ENCODE peak calls at places on chromosomes 3 and 15, in five cellular contexts. One of them, this sample, is unnamed.

GRCh38 chr3:177041021-177041729 is 156.1 kb downstream of the TBL1XR1 start:
- DNase-seq in fibroblast of lung: peak; percentile 66
- DNase-seq in suprapubic skin: peak; percentile 82
- DNase-seq in CD8-positive, alpha-beta T cell: no peak
- DNase-seq in A549: no peak
- DNase-seq in this sample: no peak

GRCh38 chr3:84772841-84773240 is 185.9 kb upstream of the CADM2 start:
- DNase-seq in fibroblast of lung: no peak
- DNase-seq in suprapubic skin: no peak
- DNase-seq in A549: no peak
- DNase-seq in CD8-positive, alpha-beta T cell: no peak
- DNase-seq in this sample: no peak

GRCh38 chr3:33980252-33980651 is 181.8 kb downstream of the PDCD6IP start:
- DNase-seq in A549: peak; percentile 89
- DNase-seq in suprapubic skin: no peak
- DNase-seq in fibroblast of lung: peak; percentile 22
- DNase-seq in CD8-positive, alpha-beta T cell: no peak
- DNase-seq in this sample: no peak

GRCh38 chr3:51075221-51075775 is 309.8 kb upstream of the MANF start:
- DNase-seq in fibroblast of lung: no peak
- DNase-seq in A549: no peak
- DNase-seq in CD8-positive, alpha-beta T cell: no peak
- DNase-seq in suprapubic skin: no peak
- DNase-seq in this sample: no peak

GRCh38 chr3:171528102-171528501 is 67.9 kb upstream of the TNIK start:
- DNase-seq in suprapubic skin: no peak
- DNase-seq in CD8-positive, alpha-beta T cell: no peak
- DNase-seq in A549: no peak
- DNase-seq in fibroblast of lung: peak; percentile 66
- DNase-seq in this sample: no peak

GRCh38 chr15:99631256-99631655 is 65.5 kb downstream of the MEF2A start:
- DNase-seq in fibroblast of lung: no peak
- DNase-seq in CD8-positive, alpha-beta T cell: no peak
- DNase-seq in A549: no peak
- DNase-seq in suprapubic skin: no peak
- DNase-seq in this sample: no peak

GRCh38 chr15:85047271-85047948 is 65.8 kb downstream of the PDE8A start:
- DNase-seq in fibroblast of lung: peak; percentile 97
- DNase-seq in A549: peak; percentile 94
- DNase-seq in CD8-positive, alpha-beta T cell: no peak
- DNase-seq in suprapubic skin: no peak
- DNase-seq in this sample: no peak

GRCh38 chr3:186097663-186098451 is 11.0 kb downstream of the ETV5 start:
- DNase-seq in CD8-positive, alpha-beta T cell: no peak
- DNase-seq in A549: peak; percentile 75
- DNase-seq in suprapubic skin: peak; percentile 81
- DNase-seq in fibroblast of lung: peak; percentile 88
- DNase-seq in this sample: peak; percentile 80

GRCh38 chr3:168134931-168135330 is 39.2 kb upstream of the GOLIM4 start:
- DNase-seq in fibroblast of lung: no peak
- DNase-seq in A549: no peak
- DNase-seq in suprapubic skin: no peak
- DNase-seq in CD8-positive, alpha-beta T cell: no peak
- DNase-seq in this sample: no peak

GRCh38 chr3:28574036-28574435 is 225.4 kb upstream of the AZI2 start:
- DNase-seq in suprapubic skin: no peak
- DNase-seq in fibroblast of lung: no peak
- DNase-seq in A549: no peak
- DNase-seq in CD8-positive, alpha-beta T cell: no peak
- DNase-seq in this sample: no peak

GRCh38 chr15:63372018-63372705 is 9.5 kb downstream of the CA12 start:
- DNase-seq in A549: peak; percentile 95
- DNase-seq in CD8-positive, alpha-beta T cell: no peak
- DNase-seq in fibroblast of lung: peak; percentile 97
- DNase-seq in suprapubic skin: no peak
- DNase-seq in this sample: no peak

GRCh38 chr3:143526016-143526540 is 322.2 kb downstream of the SLC9A9 start:
- DNase-seq in suprapubic skin: no peak
- DNase-seq in A549: no peak
- DNase-seq in fibroblast of lung: peak; percentile 25
- DNase-seq in CD8-positive, alpha-beta T cell: no peak
- DNase-seq in this sample: no peak

GRCh38 chr3:160748226-160748625 is 7.8 kb upstream of the PPM1L start:
- DNase-seq in fibroblast of lung: no peak
- DNase-seq in suprapubic skin: no peak
- DNase-seq in CD8-positive, alpha-beta T cell: no peak
- DNase-seq in A549: no peak
- DNase-seq in this sample: no peak

GRCh38 chr15:78209646-78210348 is 24.6 kb downstream of the ACSBG1 start:
- DNase-seq in CD8-positive, alpha-beta T cell: no peak
- DNase-seq in suprapubic skin: peak; percentile 60
- DNase-seq in fibroblast of lung: no peak
- DNase-seq in A549: no peak
- DNase-seq in this sample: peak; percentile 29

GRCh38 chr15:82051664-82052063 is 5.8 kb upstream of the MEX3B start:
- DNase-seq in fibroblast of lung: peak; percentile 59
- DNase-seq in CD8-positive, alpha-beta T cell: no peak
- DNase-seq in A549: no peak
- DNase-seq in suprapubic skin: no peak
- DNase-seq in this sample: no peak

GRCh38 chr3:78066287-78066686 is 1026.4 kb downstream of the ROBO2 start:
- DNase-seq in suprapubic skin: no peak
- DNase-seq in fibroblast of lung: no peak
- DNase-seq in A549: no peak
- DNase-seq in CD8-positive, alpha-beta T cell: no peak
- DNase-seq in this sample: no peak

GRCh38 chr15:70152070-70152480 is 54.4 kb upstream of the TLE3 start:
- DNase-seq in A549: no peak
- DNase-seq in suprapubic skin: no peak
- DNase-seq in CD8-positive, alpha-beta T cell: no peak
- DNase-seq in fibroblast of lung: no peak
- DNase-seq in this sample: no peak

GRCh38 chr3:61562810-61563613 is 1.6 kb downstream of the PTPRG start:
- DNase-seq in CD8-positive, alpha-beta T cell: no peak
- DNase-seq in fibroblast of lung: peak; percentile 34
- DNase-seq in suprapubic skin: no peak
- DNase-seq in A549: peak; percentile 7
- DNase-seq in this sample: peak; percentile 70

GRCh38 chr3:52374173-52374572 is 58.1 kb downstream of the DNAH1 start:
- DNase-seq in CD8-positive, alpha-beta T cell: no peak
- DNase-seq in suprapubic skin: no peak
- DNase-seq in fibroblast of lung: no peak
- DNase-seq in A549: no peak
- DNase-seq in this sample: no peak

GRCh38 chr3:16550305-16550675 is 36.8 kb upstream of the RFTN1 start:
- DNase-seq in A549: no peak
- DNase-seq in fibroblast of lung: peak; percentile 4
- DNase-seq in suprapubic skin: no peak
- DNase-seq in CD8-positive, alpha-beta T cell: no peak
- DNase-seq in this sample: no peak

GRCh38 chr15:77944002-77944867 is 133.3 kb downstream of the TBC1D2B start:
- DNase-seq in suprapubic skin: peak; percentile 96
- DNase-seq in CD8-positive, alpha-beta T cell: no peak
- DNase-seq in A549: no peak
- DNase-seq in fibroblast of lung: peak; percentile 70
- DNase-seq in this sample: peak; percentile 82

GRCh38 chr3:165817160-165817709 is 20.0 kb downstream of the BCHE start:
- DNase-seq in fibroblast of lung: no peak
- DNase-seq in A549: no peak
- DNase-seq in CD8-positive, alpha-beta T cell: no peak
- DNase-seq in suprapubic skin: no peak
- DNase-seq in this sample: no peak

GRCh38 chr3:136818851-136819783 is at the start of gene SLC35G2:
- DNase-seq in fibroblast of lung: peak; percentile 87
- DNase-seq in A549: peak; percentile 35
- DNase-seq in suprapubic skin: peak; percentile 82
- DNase-seq in CD8-positive, alpha-beta T cell: no peak
- DNase-seq in this sample: peak; percentile 79
- TF ChIP-seq CTCF in fibroblast of lung: no peak
- TF ChIP-seq CTCF in A549: no peak
- TF ChIP-seq CTCF in suprapubic skin: no peak
- TF ChIP-seq CTCF in CD8-positive, alpha-beta T cell: no peak
- TF ChIP-seq CTCF in this sample: no peak

GRCh38 chr3:197331131-197331530 is 32.7 kb upstream of the DLG1 start:
- DNase-seq in suprapubic skin: no peak
- DNase-seq in fibroblast of lung: no peak
- DNase-seq in A549: no peak
- DNase-seq in CD8-positive, alpha-beta T cell: no peak
- DNase-seq in this sample: no peak
- TF ChIP-seq CTCF in suprapubic skin: no peak
- TF ChIP-seq CTCF in fibroblast of lung: no peak
- TF ChIP-seq CTCF in A549: no peak
- TF ChIP-seq CTCF in CD8-positive, alpha-beta T cell: no peak
- TF ChIP-seq CTCF in this sample: peak; percentile 37

DNA sequence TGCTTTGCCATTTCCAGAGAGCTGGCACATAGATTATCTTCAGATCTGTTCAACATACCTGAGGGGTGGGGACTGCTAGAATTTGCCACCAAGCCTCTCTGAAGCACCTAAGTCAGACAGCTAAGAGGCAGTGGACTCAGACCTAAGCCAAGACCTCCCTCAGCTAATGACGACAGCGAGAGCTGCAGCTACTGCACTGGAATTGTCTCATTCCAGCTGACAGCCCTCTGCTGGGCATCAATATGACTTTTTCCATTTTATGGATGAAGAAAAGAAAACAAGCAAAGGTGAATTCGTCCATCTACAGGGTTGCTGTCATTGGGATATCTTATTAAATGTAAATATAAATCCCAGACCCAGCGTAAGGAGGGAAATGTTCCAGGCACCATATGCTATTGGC is 85.3 kb upstream of the LRTM1 start:
- DNase-seq in A549: peak; percentile 2
- DNase-seq in fibroblast of lung: peak; percentile 39
- DNase-seq in CD8-positive, alpha-beta T cell: no peak
- DNase-seq in suprapubic skin: no peak
- DNase-seq in this sample: no peak
- TF ChIP-seq CTCF in A549: no peak
- TF ChIP-seq CTCF in fibroblast of lung: peak; percentile 42
- TF ChIP-seq CTCF in CD8-positive, alpha-beta T cell: no peak
- TF ChIP-seq CTCF in suprapubic skin: no peak
- TF ChIP-seq CTCF in this sample: peak; percentile 55

GRCh38 chr3:129025108-129025507 is 24.0 kb downstream of the EFCC1 start:
- DNase-seq in A549: no peak
- DNase-seq in fibroblast of lung: no peak
- DNase-seq in CD8-positive, alpha-beta T cell: no peak
- DNase-seq in suprapubic skin: peak; percentile 73
- DNase-seq in this sample: no peak

GRCh38 chr3:129025691-129026435 is 24.8 kb downstream of the EFCC1 start:
- DNase-seq in suprapubic skin: peak; percentile 85
- DNase-seq in CD8-positive, alpha-beta T cell: no peak
- DNase-seq in fibroblast of lung: peak; percentile 40
- DNase-seq in A549: no peak
- DNase-seq in this sample: no peak

GRCh38 chr3:129022114-129022994 is 21.2 kb downstream of the EFCC1 start:
- DNase-seq in suprapubic skin: peak; percentile 90
- DNase-seq in fibroblast of lung: peak; percentile 92
- DNase-seq in CD8-positive, alpha-beta T cell: no peak
- DNase-seq in A549: no peak
- DNase-seq in this sample: no peak

GRCh38 chr3:129022995-129023332 is 21.9 kb downstream of the EFCC1 start:
- DNase-seq in A549: no peak
- DNase-seq in CD8-positive, alpha-beta T cell: no peak
- DNase-seq in suprapubic skin: no peak
- DNase-seq in fibroblast of lung: no peak
- DNase-seq in this sample: no peak

GRCh38 chr3:129023909-129024308 is 22.8 kb downstream of the EFCC1 start:
- DNase-seq in suprapubic skin: no peak
- DNase-seq in A549: peak; percentile 31
- DNase-seq in CD8-positive, alpha-beta T cell: no peak
- DNase-seq in fibroblast of lung: peak; percentile 31
- DNase-seq in this sample: no peak
- TF ChIP-seq CTCF in suprapubic skin: no peak
- TF ChIP-seq CTCF in A549: peak; percentile 22
- TF ChIP-seq CTCF in CD8-positive, alpha-beta T cell: no peak
- TF ChIP-seq CTCF in fibroblast of lung: peak; percentile 13
- TF ChIP-seq CTCF in this sample: peak; percentile 46

GRCh38 chr15:97761124-97761523 is 199.4 kb upstream of the ARRDC4 start:
- DNase-seq in suprapubic skin: no peak
- DNase-seq in A549: no peak
- DNase-seq in CD8-positive, alpha-beta T cell: no peak
- DNase-seq in fibroblast of lung: peak; percentile 28
- DNase-seq in this sample: no peak
- TF ChIP-seq CTCF in suprapubic skin: no peak
- TF ChIP-seq CTCF in A549: no peak
- TF ChIP-seq CTCF in CD8-positive, alpha-beta T cell: no peak
- TF ChIP-seq CTCF in fibroblast of lung: no peak
- TF ChIP-seq CTCF in this sample: no peak

GRCh38 chr15:45618813-45619212 is 16.0 kb upstream of the SQOR start:
- DNase-seq in CD8-positive, alpha-beta T cell: no peak
- DNase-seq in suprapubic skin: no peak
- DNase-seq in fibroblast of lung: no peak
- DNase-seq in A549: no peak
- DNase-seq in this sample: no peak
- TF ChIP-seq CTCF in CD8-positive, alpha-beta T cell: no peak
- TF ChIP-seq CTCF in suprapubic skin: no peak
- TF ChIP-seq CTCF in fibroblast of lung: no peak
- TF ChIP-seq CTCF in A549: no peak
- TF ChIP-seq CTCF in this sample: peak; percentile 37

GRCh38 chr3:27141668-27142067 is 227.5 kb downstream of the NEK10 start:
- DNase-seq in fibroblast of lung: no peak
- DNase-seq in suprapubic skin: no peak
- DNase-seq in A549: no peak
- DNase-seq in CD8-positive, alpha-beta T cell: no peak
- DNase-seq in this sample: no peak
- TF ChIP-seq CTCF in fibroblast of lung: peak; percentile 10
- TF ChIP-seq CTCF in suprapubic skin: no peak
- TF ChIP-seq CTCF in A549: no peak
- TF ChIP-seq CTCF in CD8-positive, alpha-beta T cell: no peak
- TF ChIP-seq CTCF in this sample: peak; percentile 50

GRCh38 chr15:27359586-27359985 is 388.6 kb downstream of the GABRG3 start:
- DNase-seq in fibroblast of lung: no peak
- DNase-seq in suprapubic skin: no peak
- DNase-seq in A549: no peak
- DNase-seq in CD8-positive, alpha-beta T cell: no peak
- DNase-seq in this sample: no peak

GRCh38 chr15:27353837-27354236 is 382.9 kb downstream of the GABRG3 start:
- DNase-seq in CD8-positive, alpha-beta T cell: no peak
- DNase-seq in fibroblast of lung: peak; percentile 9
- DNase-seq in A549: no peak
- DNase-seq in suprapubic skin: no peak
- DNase-seq in this sample: no peak

GRCh38 chr15:27361418-27361817 is 390.4 kb downstream of the GABRG3 start:
- DNase-seq in fibroblast of lung: no peak
- DNase-seq in CD8-positive, alpha-beta T cell: no peak
- DNase-seq in suprapubic skin: no peak
- DNase-seq in A549: no peak
- DNase-seq in this sample: no peak

GRCh38 chr15:27358751-27359434 is 387.9 kb downstream of the GABRG3 start:
- DNase-seq in suprapubic skin: no peak
- DNase-seq in A549: no peak
- DNase-seq in fibroblast of lung: peak; percentile 28
- DNase-seq in CD8-positive, alpha-beta T cell: no peak
- DNase-seq in this sample: no peak
- TF ChIP-seq CTCF in suprapubic skin: no peak
- TF ChIP-seq CTCF in A549: peak; percentile 79
- TF ChIP-seq CTCF in fibroblast of lung: peak; percentile 86
- TF ChIP-seq CTCF in CD8-positive, alpha-beta T cell: no peak
- TF ChIP-seq CTCF in this sample: peak; percentile 92

This sample was measured in type B pancreatic cell.